ENCODE peak calls at places on chromosomes 2 and 18, in eight cellular contexts. One of them, this sample, is unnamed.

GRCh38 chr18:63626431-63626830 is 17.6 kb downstream of the SERPINB4 start:
- DNase-seq in frontal cortex: no peak
- DNase-seq in memory B cell: no peak
- DNase-seq in A549: no peak
- DNase-seq in transverse colon: no peak
- DNase-seq in GM12865: no peak
- DNase-seq in mesenteric fat pad: no peak
- DNase-seq in mesothelial cell of epicardium: no peak
- DNase-seq in this sample: no peak

GRCh38 chr2:195575879-195576391 is 81.1 kb upstream of the SLC39A10 start:
- DNase-seq in A549: peak
- DNase-seq in GM12865: peak
- DNase-seq in mesenteric fat pad: no peak
- DNase-seq in mesothelial cell of epicardium: no peak
- DNase-seq in memory B cell: peak
- DNase-seq in frontal cortex: no peak
- DNase-seq in transverse colon: peak
- DNase-seq in this sample: peak

GRCh38 chr2:97748397-97748796 is 35.0 kb downstream of the ZAP70 start:
- DNase-seq in mesenteric fat pad: peak
- DNase-seq in frontal cortex: no peak
- DNase-seq in mesothelial cell of epicardium: no peak
- DNase-seq in A549: peak
- DNase-seq in memory B cell: peak
- DNase-seq in GM12865: peak
- DNase-seq in transverse colon: peak
- DNase-seq in this sample: peak

GRCh38 chr18:74836296-74837139 is 238.8 kb downstream of the ZNF407 start:
- DNase-seq in transverse colon: peak
- DNase-seq in frontal cortex: no peak
- DNase-seq in GM12865: no peak
- DNase-seq in mesenteric fat pad: no peak
- DNase-seq in A549: peak
- DNase-seq in mesothelial cell of epicardium: no peak
- DNase-seq in memory B cell: no peak
- DNase-seq in this sample: no peak

GRCh38 chr2:68478688-68479087 is 11.3 kb downstream of the APLF start:
- DNase-seq in mesenteric fat pad: no peak
- DNase-seq in mesothelial cell of epicardium: no peak
- DNase-seq in frontal cortex: no peak
- DNase-seq in memory B cell: no peak
- DNase-seq in transverse colon: no peak
- DNase-seq in GM12865: no peak
- DNase-seq in A549: no peak
- DNase-seq in this sample: no peak

GRCh38 chr2:27832396-27832795 is 57.8 kb downstream of the RBKS start:
- DNase-seq in GM12865: no peak
- DNase-seq in transverse colon: no peak
- DNase-seq in frontal cortex: no peak
- DNase-seq in memory B cell: no peak
- DNase-seq in mesothelial cell of epicardium: no peak
- DNase-seq in mesenteric fat pad: no peak
- DNase-seq in A549: no peak
- DNase-seq in this sample: no peak

GRCh38 chr18:45357681-45358470 is 257.4 kb upstream of the SLC14A2 start:
- DNase-seq in mesothelial cell of epicardium: no peak
- DNase-seq in transverse colon: no peak
- DNase-seq in GM12865: no peak
- DNase-seq in memory B cell: no peak
- DNase-seq in frontal cortex: no peak
- DNase-seq in A549: no peak
- DNase-seq in mesenteric fat pad: no peak
- DNase-seq in this sample: no peak

GRCh38 chr2:45821558-45822271 is 170.2 kb downstream of the PRKCE start:
- DNase-seq in frontal cortex: no peak
- DNase-seq in mesenteric fat pad: no peak
- DNase-seq in GM12865: no peak
- DNase-seq in mesothelial cell of epicardium: peak
- DNase-seq in A549: peak
- DNase-seq in memory B cell: no peak
- DNase-seq in transverse colon: peak
- DNase-seq in this sample: no peak

GRCh38 chr2:190655113-190655512 is 6.2 kb downstream of the NAB1 start:
- DNase-seq in memory B cell: no peak
- DNase-seq in GM12865: no peak
- DNase-seq in mesenteric fat pad: no peak
- DNase-seq in transverse colon: no peak
- DNase-seq in A549: no peak
- DNase-seq in frontal cortex: no peak
- DNase-seq in mesothelial cell of epicardium: no peak
- DNase-seq in this sample: no peak

GRCh38 chr2:158501301-158501700 is 44.5 kb downstream of the PKP4 start:
- DNase-seq in GM12865: no peak
- DNase-seq in transverse colon: no peak
- DNase-seq in mesenteric fat pad: no peak
- DNase-seq in frontal cortex: no peak
- DNase-seq in A549: no peak
- DNase-seq in memory B cell: no peak
- DNase-seq in mesothelial cell of epicardium: no peak
- DNase-seq in this sample: no peak

GRCh38 chr2:110861616-110862260 is 129.4 kb downstream of the ACOXL start:
- DNase-seq in transverse colon: no peak
- DNase-seq in mesothelial cell of epicardium: no peak
- DNase-seq in A549: no peak
- DNase-seq in mesenteric fat pad: peak
- DNase-seq in frontal cortex: no peak
- DNase-seq in memory B cell: no peak
- DNase-seq in GM12865: no peak
- DNase-seq in this sample: peak

GRCh38 chr2:165408191-165408590 is 61.3 kb upstream of the CSRNP3 start:
- DNase-seq in mesenteric fat pad: no peak
- DNase-seq in A549: no peak
- DNase-seq in mesothelial cell of epicardium: no peak
- DNase-seq in frontal cortex: no peak
- DNase-seq in transverse colon: peak
- DNase-seq in GM12865: no peak
- DNase-seq in memory B cell: no peak
- DNase-seq in this sample: no peak

GRCh38 chr18:51196116-51196810 is 1.2 kb downstream of the MEX3C start:
- DNase-seq in mesothelial cell of epicardium: peak
- DNase-seq in frontal cortex: peak
- DNase-seq in A549: no peak
- DNase-seq in transverse colon: peak
- DNase-seq in mesenteric fat pad: no peak
- DNase-seq in memory B cell: peak
- DNase-seq in GM12865: peak
- DNase-seq in this sample: peak

GRCh38 chr2:11738589-11739436 is 7.6 kb upstream of the LPIN1 start:
- DNase-seq in A549: peak
- DNase-seq in mesenteric fat pad: no peak
- DNase-seq in mesothelial cell of epicardium: peak
- DNase-seq in memory B cell: no peak
- DNase-seq in transverse colon: peak
- DNase-seq in frontal cortex: no peak
- DNase-seq in GM12865: peak
- DNase-seq in this sample: peak

GRCh38 chr2:128637481-128638155 is 318.9 kb upstream of the HS6ST1 start:
- DNase-seq in frontal cortex: no peak
- DNase-seq in mesothelial cell of epicardium: peak
- DNase-seq in mesenteric fat pad: peak
- DNase-seq in transverse colon: no peak
- DNase-seq in memory B cell: no peak
- DNase-seq in A549: no peak
- DNase-seq in GM12865: no peak
- DNase-seq in this sample: no peak

GRCh38 chr18:46169464-46169941 is 65.3 kb downstream of the HAUS1 start:
- DNase-seq in mesothelial cell of epicardium: no peak
- DNase-seq in memory B cell: no peak
- DNase-seq in transverse colon: no peak
- DNase-seq in GM12865: peak
- DNase-seq in mesenteric fat pad: peak
- DNase-seq in A549: peak
- DNase-seq in frontal cortex: no peak
- DNase-seq in this sample: no peak

GRCh38 chr18:6257950-6258349 is 156.8 kb downstream of the L3MBTL4 start:
- DNase-seq in A549: no peak
- DNase-seq in transverse colon: no peak
- DNase-seq in frontal cortex: no peak
- DNase-seq in GM12865: no peak
- DNase-seq in mesenteric fat pad: no peak
- DNase-seq in memory B cell: no peak
- DNase-seq in mesothelial cell of epicardium: no peak
- DNase-seq in this sample: no peak

This sample was measured in MM.1S.